ENCODE peak calls at places on chromosomes 2 and 18, in five cellular contexts. H, A, L, Z and K are unnamed samples.

GRCh38 chr2:155256803-155257202 is 558.3 kb downstream of the KCNJ3 start:
- DNase-seq in H (no peak), A (no peak), L (peak; percentile 79), Z (no peak), K (no peak)

GRCh38 chr2:166700079-166700478 is 188.2 kb upstream of the XIRP2 start:
- DNase-seq in H (no peak), A (no peak), L (no peak), Z (no peak), K (no peak)

GRCh38 chr2:85242321-85242720 is 85.5 kb downstream of the TGOLN2 start:
- DNase-seq in H (no peak), A (no peak), L (no peak), Z (no peak), K (no peak)

GRCh38 chr18:63162271-63163014 is 157.1 kb downstream of the BCL2 start:
- DNase-seq in H (no peak), A (no peak), L (no peak), Z (no peak), K (no peak)

GRCh38 chr2:235614900-235615712 is 121.3 kb downstream of the AGAP1 start:
- DNase-seq in H (peak; percentile 66), A (peak; percentile 62), L (no peak), Z (no peak), K (no peak)

GRCh38 chr2:74497777-74498499 is 1.5 kb downstream of the LBX2 start:
- DNase-seq in H (no peak), A (peak; percentile 37), L (peak; percentile 85), Z (peak; percentile 59), K (no peak)

GRCh38 chr2:166081131-166081632 is 46.6 kb downstream of the SCN1A start:
- DNase-seq in H (no peak), A (no peak), L (no peak), Z (no peak), K (no peak)

GRCh38 chr2:232568161-232568560 is 17.7 kb downstream of the EIF4E2 start:
- DNase-seq in H (no peak), A (no peak), L (no peak), Z (no peak), K (peak; percentile 82)

GRCh38 chr18:48575658-48576453 is 37.0 kb downstream of the CTIF start:
- DNase-seq in H (no peak), A (no peak), L (no peak), Z (peak; percentile 92), K (no peak)

GRCh38 chr2:159140070-159140774 is 146.3 kb downstream of the WDSUB1 start:
- DNase-seq in H (no peak), A (no peak), L (no peak), Z (no peak), K (peak; percentile 71)

GRCh38 chr2:101794141-101794540 is 96.6 kb downstream of the MAP4K4 start:
- DNase-seq in H (no peak), A (no peak), L (no peak), Z (no peak), K (no peak)

GRCh38 chr2:176582183-176582582 is 312.9 kb downstream of the MTX2 start:
- DNase-seq in H (no peak), A (no peak), L (no peak), Z (no peak), K (no peak)

GRCh38 chr2:2466534-2466933 is 135.5 kb upstream of the MYT1L start:
- DNase-seq in H (no peak), A (no peak), L (no peak), Z (no peak), K (no peak)

GRCh38 chr18:5662586-5663090 is 118.8 kb upstream of the EPB41L3 start:
- DNase-seq in H (no peak), A (no peak), L (no peak), Z (no peak), K (no peak)

GRCh38 chr18:13605901-13606300 is 120.5 kb downstream of the FAM210A start:
- DNase-seq in H (no peak), A (no peak), L (no peak), Z (no peak), K (no peak)

GRCh38 chr2:132582360-132582759 is 87.6 kb downstream of the LYPD1 start:
- DNase-seq in H (no peak), A (no peak), L (peak; percentile 51), Z (no peak), K (peak; percentile 34)

GRCh38 chr2:176330612-176331011 is 61.4 kb downstream of the MTX2 start:
- DNase-seq in H (no peak), A (no peak), L (no peak), Z (no peak), K (no peak)

GRCh38 chr18:62018034-62018760 is 125.4 kb upstream of the RNF152 start:
- DNase-seq in H (peak; percentile 54), A (peak; percentile 58), L (no peak), Z (no peak), K (peak; percentile 55)

GRCh38 chr2:127045792-127046501 is 61.0 kb downstream of the BIN1 start:
- DNase-seq in H (no peak), A (no peak), L (peak; percentile 40), Z (no peak), K (no peak)

GRCh38 chr2:237181844-237182243 is 96.2 kb downstream of the COPS8 start:
- DNase-seq in H (no peak), A (no peak), L (no peak), Z (no peak), K (peak; percentile 79)

GRCh38 chr2:158667969-158668368 is 127.1 kb upstream of the DAPL1 start:
- DNase-seq in H (no peak), A (no peak), L (no peak), Z (no peak), K (no peak)

GRCh38 chr2:76450024-76450475 is 739.3 kb upstream of the GCFC2 start:
- DNase-seq in H (no peak), A (no peak), L (no peak), Z (no peak), K (no peak)

GRCh38 chr2:76461431-76461830 is 750.7 kb upstream of the GCFC2 start:
- DNase-seq in H (no peak), A (no peak), L (no peak), Z (no peak), K (no peak)

DNA sequence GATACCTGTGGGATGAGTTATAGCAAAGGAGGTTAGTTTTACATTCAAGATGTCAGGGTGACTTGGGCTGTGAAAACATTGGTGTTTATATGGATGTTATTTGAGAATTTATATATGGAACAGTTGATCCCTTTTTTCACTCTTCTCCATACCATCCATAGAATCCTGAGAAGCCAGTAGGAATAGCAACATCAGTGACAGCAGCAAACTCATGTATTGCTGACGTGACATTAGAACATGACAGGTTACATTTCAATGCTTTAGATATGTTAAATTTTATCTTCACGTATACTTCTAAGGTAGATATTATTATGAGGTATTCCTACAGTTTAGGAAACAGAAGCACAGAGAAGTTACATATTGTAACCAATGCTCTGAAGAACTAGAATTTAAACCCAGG is 745.2 kb upstream of the GCFC2 start:
- DNase-seq in H (no peak), A (no peak), L (no peak), Z (no peak), K (no peak)
- H3K9me3 ChIP-seq in H (no peaks in the 10 kb centered on the region), A (no peaks in the 10 kb centered on the region), L (no peaks in the 10 kb centered on the region), Z (no peaks in the 10 kb centered on the region), K (no peaks in the 10 kb centered on the region)

DNA sequence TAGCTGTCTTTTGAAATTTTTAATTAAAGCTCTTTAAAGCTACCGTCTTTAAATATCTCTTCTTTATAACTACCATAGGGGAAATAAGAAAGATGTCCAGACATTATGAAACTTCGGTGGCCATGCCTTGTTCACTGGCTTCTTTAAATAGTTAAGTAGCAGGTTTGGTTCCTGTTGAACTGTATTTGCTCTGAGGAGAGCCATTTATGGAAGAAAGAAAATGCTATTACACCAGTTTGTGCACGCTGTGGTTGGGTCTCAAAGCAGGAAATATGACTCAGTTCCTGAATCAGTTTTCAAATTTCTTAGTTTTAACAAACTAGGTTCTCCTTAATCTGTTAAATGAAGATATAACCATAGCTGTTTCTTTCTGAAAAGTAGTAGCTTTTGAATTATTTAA is 12.2 kb downstream of the ARPC2 start:
- DNase-seq in H (no peak), A (no peak), L (no peak), Z (no peak), K (peak; percentile 58)
- H3K27ac ChIP-seq in H (peak overlapping the region; percentile 73), A (peak overlapping the region; percentile 63), L (no peak overlapping the region), Z (peak overlapping the region; percentile 48), K (peak overlapping the region; percentile 81)

DNA sequence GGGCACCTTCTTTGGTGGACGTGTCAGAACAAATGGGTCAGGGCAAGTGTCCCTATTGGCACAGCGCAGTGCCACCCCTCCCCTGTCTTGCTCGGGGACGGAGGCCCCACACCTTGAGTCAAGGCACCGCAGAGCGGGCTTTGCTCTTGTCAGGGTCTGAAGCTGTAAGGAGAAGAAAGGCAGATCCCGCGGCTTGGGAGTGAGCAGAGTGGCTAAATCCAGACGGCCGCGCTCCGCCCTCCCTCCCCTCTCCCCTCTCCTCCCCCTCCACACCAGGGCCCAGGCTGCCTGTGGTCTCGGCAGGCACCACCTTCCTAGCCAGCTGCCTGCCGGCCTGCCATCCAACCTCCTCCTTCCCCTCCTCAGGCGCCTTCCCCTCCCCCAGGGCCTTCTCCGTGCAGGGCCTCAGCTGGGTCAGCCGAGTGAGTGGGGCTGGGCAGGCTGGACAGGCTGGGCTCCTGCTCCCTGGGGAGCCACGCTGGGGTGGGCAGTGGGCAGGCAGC is 25.8 kb downstream of the SPEG start:
- DNase-seq in H (peak; percentile 77), A (peak; percentile 74), L (peak; percentile 92), Z (no peak), K (no peak)
- H3K9me3 ChIP-seq in H (no peaks in the 10 kb centered on the region), A (no peaks in the 10 kb centered on the region), L (no peaks in the 10 kb centered on the region), Z (no peaks in the 10 kb centered on the region), K (no peaks in the 10 kb centered on the region)

GRCh38 chr2:180983468-180984388 is 3.3 kb downstream of the UBE2E3 start:
- DNase-seq in H (no peak), A (no peak), L (peak; percentile 67), Z (peak; percentile 56), K (peak; percentile 63)
- H3K27ac ChIP-seq in H (no peak overlapping the region), A (no peak overlapping the region), L (peak overlapping the region; percentile 93), Z (no peak overlapping the region), K (peak overlapping the region; percentile 42)

DNA sequence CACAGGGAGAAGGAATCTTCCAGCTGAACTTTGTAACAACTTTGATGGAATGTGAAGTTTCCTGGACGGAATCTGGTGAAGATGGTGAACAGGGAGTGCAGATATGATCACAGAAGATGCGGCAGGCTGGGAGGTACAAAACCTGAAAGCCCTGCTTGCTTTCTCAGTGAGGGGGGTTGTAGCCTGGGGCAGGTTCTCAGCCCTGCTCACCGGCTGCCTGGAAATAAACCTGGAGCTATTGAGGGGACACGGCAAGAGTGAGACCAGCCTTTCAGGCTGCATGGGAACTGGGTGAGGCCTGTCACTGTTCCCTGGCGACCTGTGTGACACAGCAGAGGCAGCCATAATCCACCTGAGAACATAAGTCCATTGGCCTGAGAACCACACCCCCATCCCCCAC is 174.8 kb downstream of the LCLAT1 start:
- DNase-seq in H (no peak), A (no peak), L (no peak), Z (no peak), K (no peak)
- H3K9me3 ChIP-seq in H (no peaks in the 10 kb centered on the region), A (no peaks in the 10 kb centered on the region), L (no peaks in the 10 kb centered on the region), Z (no peaks in the 10 kb centered on the region), K (no peaks in the 10 kb centered on the region)

DNA sequence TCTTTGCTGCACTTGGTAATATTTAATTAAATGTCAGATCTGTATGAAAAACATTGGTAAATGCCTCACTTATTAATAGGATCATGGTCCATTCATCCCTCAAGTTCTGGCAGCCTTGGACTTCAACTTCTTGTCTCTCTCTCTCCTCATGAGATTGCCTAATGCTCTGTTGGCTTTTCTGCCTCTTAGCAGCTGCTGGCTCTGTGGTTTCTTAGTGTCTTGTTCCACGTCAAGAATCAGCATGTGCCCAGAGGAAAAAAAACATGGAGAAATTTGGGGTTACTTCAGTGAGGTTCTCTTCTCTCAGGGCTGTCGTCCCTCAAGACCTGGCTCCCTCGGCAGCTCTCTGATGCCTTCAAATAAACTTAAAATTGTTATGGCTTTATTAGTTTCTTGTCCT is 75.4 kb downstream of the TAF4B start:
- DNase-seq in H (no peak), A (no peak), L (no peak), Z (no peak), K (no peak)
- H3K27ac ChIP-seq in H (no peak overlapping the region), A (no peak overlapping the region), L (no peak overlapping the region), Z (no peak overlapping the region), K (no peak overlapping the region)